ENCODE peak calls at places on chromosomes 6 and 20, in ten cellular contexts. E, L, F, S, T, R, C, V, G and Q are unnamed samples.

GRCh38 chr20:2701671-2702081 is 9.1 kb downstream of the EBF4 start:
- DNase-seq in E (no peak), L (no peak), F (no peak), S (peak), T (no peak), R (peak), C (no peak), V (no peak), G (no peak), Q (peak)

GRCh38 chr6:166330612-166331011 is 11.7 kb downstream of the SFT2D1 start:
- DNase-seq in E (no peak), L (no peak), F (no peak), S (peak), T (peak), R (peak), C (no peak), V (no peak), G (no peak), Q (peak)

GRCh38 chr20:37179671-37180524 is 550 bp upstream of the MROH8 start:
- DNase-seq in E (no peak), L (no peak), F (no peak), S (peak), T (no peak), R (no peak), C (no peak), V (peak), G (no peak), Q (peak)

GRCh38 chr6:303263-303662 is 11.0 kb downstream of the DUSP22 start:
- DNase-seq in E (no peak), L (no peak), F (no peak), S (no peak), T (no peak), R (no peak), C (no peak), V (no peak), G (no peak), Q (no peak)

GRCh38 chr20:36932476-36933426 is 18.8 kb downstream of the SAMHD1 start:
- DNase-seq in E (no peak), L (no peak), F (no peak), S (peak), T (no peak), R (no peak), C (no peak), V (no peak), G (no peak), Q (no peak)

GRCh38 chr20:58850693-58851174 is at the start of gene GNAS-AS1:
- DNase-seq in E (no peak), L (peak), F (peak), S (peak), T (no peak), R (peak), C (peak), V (peak), G (peak), Q (peak)

GRCh38 chr20:9555781-9556180 is 41.4 kb downstream of the LAMP5 start:
- DNase-seq in E (no peak), L (no peak), F (no peak), S (no peak), T (no peak), R (no peak), C (no peak), V (no peak), G (no peak), Q (peak)

GRCh38 chr6:45946352-45946751 is 69.3 kb downstream of the CLIC5 start:
- DNase-seq in E (no peak), L (peak), F (no peak), S (peak), T (no peak), R (peak), C (no peak), V (peak), G (no peak), Q (peak)

GRCh38 chr6:140394141-140394540 is 1019.7 kb upstream of the CITED2 start:
- DNase-seq in E (no peak), L (no peak), F (no peak), S (no peak), T (no peak), R (no peak), C (no peak), V (no peak), G (no peak), Q (no peak)

GRCh38 chr6:56660374-56660730 is 17.7 kb upstream of the DST start:
- DNase-seq in E (no peak), L (no peak), F (no peak), S (no peak), T (no peak), R (no peak), C (no peak), V (no peak), G (no peak), Q (no peak)

GRCh38 chr6:20688710-20689500 is 154.6 kb downstream of the CDKAL1 start:
- DNase-seq in E (no peak), L (peak), F (no peak), S (peak), T (peak), R (no peak), C (no peak), V (peak), G (no peak), Q (peak)

GRCh38 chr20:41632896-41633295 is 14.7 kb upstream of the CHD6 start:
- DNase-seq in E (no peak), L (no peak), F (no peak), S (peak), T (no peak), R (no peak), C (no peak), V (no peak), G (no peak), Q (no peak)

GRCh38 chr20:37627060-37627766 is 66.6 kb upstream of the CTNNBL1 start:
- DNase-seq in E (no peak), L (peak), F (no peak), S (peak), T (peak), R (peak), C (peak), V (peak), G (no peak), Q (peak)

GRCh38 chr6:109305028-109305427 is 77.2 kb downstream of the CD164 start:
- DNase-seq in E (no peak), L (no peak), F (no peak), S (no peak), T (no peak), R (no peak), C (no peak), V (no peak), G (no peak), Q (no peak)

GRCh38 chr6:45791600-45792168 is 224.0 kb downstream of the CLIC5 start:
- DNase-seq in E (no peak), L (no peak), F (no peak), S (peak), T (no peak), R (no peak), C (no peak), V (peak), G (no peak), Q (peak)

GRCh38 chr20:56900252-56900651 is 271.1 kb downstream of the TFAP2C start:
- DNase-seq in E (no peak), L (no peak), F (no peak), S (no peak), T (no peak), R (no peak), C (no peak), V (no peak), G (no peak), Q (no peak)

GRCh38 chr6:157143171-157143884 is 180.0 kb downstream of the TMEM242 start:
- DNase-seq in E (no peak), L (no peak), F (peak), S (peak), T (no peak), R (no peak), C (no peak), V (peak), G (peak), Q (no peak)

GRCh38 chr20:33790571-33790970 is 20.6 kb upstream of the CHMP4B start:
- DNase-seq in E (no peak), L (no peak), F (no peak), S (no peak), T (peak), R (peak), C (no peak), V (no peak), G (no peak), Q (no peak)

GRCh38 chr6:98832282-98833100 is 1.9 kb upstream of the POU3F2 start:
- DNase-seq in E (peak), L (no peak), F (no peak), S (peak), T (no peak), R (no peak), C (peak), V (no peak), G (no peak), Q (no peak)

GRCh38 chr20:48822879-48823385 is 4.9 kb downstream of the PREX1 start:
- DNase-seq in E (no peak), L (no peak), F (no peak), S (no peak), T (no peak), R (no peak), C (no peak), V (no peak), G (no peak), Q (no peak)

GRCh38 chr6:106159531-106159940 is 73.4 kb downstream of the PRDM1 start:
- DNase-seq in E (no peak), L (no peak), F (no peak), S (peak), T (no peak), R (no peak), C (no peak), V (peak), G (no peak), Q (no peak)

GRCh38 chr6:163711615-163712568 is 297.4 kb downstream of the QKI start:
- DNase-seq in E (no peak), L (no peak), F (no peak), S (no peak), T (no peak), R (peak), C (no peak), V (no peak), G (no peak), Q (peak)

GRCh38 chr20:14928083-14928482 is 590.7 kb upstream of the FLRT3 start:
- DNase-seq in E (no peak), L (no peak), F (no peak), S (no peak), T (no peak), R (no peak), C (no peak), V (no peak), G (no peak), Q (no peak)

GRCh38 chr20:4637081-4637797 is 84.5 kb upstream of the PRND start:
- DNase-seq in E (no peak), L (no peak), F (no peak), S (peak), T (no peak), R (no peak), C (no peak), V (no peak), G (no peak), Q (peak)

GRCh38 chr6:118260833-118261232 is 287.3 kb upstream of the PLN start:
- DNase-seq in E (no peak), L (no peak), F (no peak), S (no peak), T (no peak), R (no peak), C (no peak), V (no peak), G (no peak), Q (no peak)

GRCh38 chr6:45378324-45378926 is 691 bp upstream of the SUPT3H start:
- DNase-seq in E (no peak), L (no peak), F (no peak), S (no peak), T (no peak), R (peak), C (no peak), V (no peak), G (peak), Q (no peak)

GRCh38 chr6:1893470-1894130 is 283.9 kb downstream of the FOXC1 start:
- DNase-seq in E (no peak), L (no peak), F (no peak), S (no peak), T (peak), R (no peak), C (no peak), V (no peak), G (no peak), Q (peak)

GRCh38 chr20:2741881-2742280 is 49.3 kb downstream of the EBF4 start:
- DNase-seq in E (peak), L (no peak), F (no peak), S (no peak), T (no peak), R (peak), C (no peak), V (no peak), G (no peak), Q (no peak)

GRCh38 chr6:151313060-151313459 is 73.3 kb downstream of the AKAP12 start:
- DNase-seq in E (peak), L (no peak), F (no peak), S (no peak), T (no peak), R (no peak), C (no peak), V (no peak), G (no peak), Q (peak)

GRCh38 chr20:34771680-34772081 is 53.8 kb downstream of the NCOA6 start:
- DNase-seq in E (no peak), L (no peak), F (no peak), S (peak), T (no peak), R (no peak), C (no peak), V (no peak), G (no peak), Q (no peak)

GRCh38 chr6:105815657-105816555 is 270.2 kb upstream of the PRDM1 start:
- DNase-seq in E (no peak), L (no peak), F (no peak), S (no peak), T (no peak), R (no peak), C (no peak), V (no peak), G (no peak), Q (no peak)

GRCh38 chr20:16063876-16064275 is 509.4 kb downstream of the KIF16B start:
- DNase-seq in E (no peak), L (no peak), F (no peak), S (no peak), T (no peak), R (no peak), C (no peak), V (peak), G (no peak), Q (no peak)

GRCh38 chr6:49497308-49497707 is 2.4 kb upstream of the GLYATL3 start:
- DNase-seq in E (no peak), L (no peak), F (no peak), S (no peak), T (no peak), R (no peak), C (no peak), V (no peak), G (no peak), Q (no peak)

GRCh38 chr20:58128635-58129625 is 99.5 kb downstream of the ANKRD60 start:
- DNase-seq in E (no peak), L (no peak), F (no peak), S (no peak), T (no peak), R (no peak), C (no peak), V (no peak), G (no peak), Q (no peak)

GRCh38 chr6:118724211-118724610 is 72.8 kb upstream of the CEP85L start:
- DNase-seq in E (no peak), L (no peak), F (no peak), S (no peak), T (no peak), R (no peak), C (no peak), V (no peak), G (no peak), Q (no peak)

GRCh38 chr6:154615483-154616025 is 105.1 kb upstream of the CNKSR3 start:
- DNase-seq in E (peak), L (peak), F (no peak), S (peak), T (peak), R (peak), C (no peak), V (peak), G (no peak), Q (no peak)

GRCh38 chr6:29679962-29680361 is 990 bp downstream of the ZFP57 start:
- DNase-seq in E (no peak), L (no peak), F (no peak), S (no peak), T (no peak), R (no peak), C (no peak), V (no peak), G (no peak), Q (no peak)

GRCh38 chr6:88596801-88597200 is 366.6 kb downstream of the RNGTT start:
- DNase-seq in E (no peak), L (no peak), F (no peak), S (no peak), T (no peak), R (no peak), C (no peak), V (no peak), G (no peak), Q (no peak)